ENCODE peak calls at places on chromosomes 2 and 18, in nine cellular contexts. One of them, this sample, is unnamed.

GRCh38 chr2:130829020-130829419 is 7.7 kb upstream of the ARHGEF4 start:
- DNase-seq in heart left ventricle: no peak
- DNase-seq in pancreas: no peak
- DNase-seq in tibial nerve: no peak
- DNase-seq in GM23338: peak
- DNase-seq in tibial artery: no peak
- DNase-seq in AG09309: no peak
- DNase-seq in AG04449: no peak
- DNase-seq in MM.1S: no peak
- DNase-seq in this sample: no peak

GRCh38 chr2:148817210-148817708 is 57.8 kb upstream of the KIF5C start:
- DNase-seq in AG09309: no peak
- DNase-seq in pancreas: no peak
- DNase-seq in heart left ventricle: peak
- DNase-seq in tibial artery: no peak
- DNase-seq in MM.1S: no peak
- DNase-seq in AG04449: no peak
- DNase-seq in GM23338: no peak
- DNase-seq in tibial nerve: no peak
- DNase-seq in this sample: no peak

GRCh38 chr2:7191927-7192326 is 274.7 kb downstream of the RNF144A start:
- DNase-seq in AG04449: peak
- DNase-seq in tibial artery: no peak
- DNase-seq in MM.1S: no peak
- DNase-seq in pancreas: no peak
- DNase-seq in GM23338: peak
- DNase-seq in heart left ventricle: no peak
- DNase-seq in AG09309: peak
- DNase-seq in tibial nerve: no peak
- DNase-seq in this sample: peak

GRCh38 chr2:29449499-29449898 is 334.3 kb downstream of the CLIP4 start:
- DNase-seq in AG04449: no peak
- DNase-seq in tibial nerve: no peak
- DNase-seq in tibial artery: no peak
- DNase-seq in heart left ventricle: no peak
- DNase-seq in MM.1S: no peak
- DNase-seq in pancreas: no peak
- DNase-seq in AG09309: no peak
- DNase-seq in GM23338: no peak
- DNase-seq in this sample: no peak

GRCh38 chr2:67240507-67240906 is 156.6 kb upstream of the ETAA1 start:
- DNase-seq in MM.1S: no peak
- DNase-seq in AG04449: no peak
- DNase-seq in pancreas: no peak
- DNase-seq in AG09309: no peak
- DNase-seq in tibial nerve: no peak
- DNase-seq in GM23338: no peak
- DNase-seq in tibial artery: no peak
- DNase-seq in heart left ventricle: no peak
- DNase-seq in this sample: no peak

GRCh38 chr2:205660521-205661124 is 21.7 kb upstream of the NRP2 start:
- DNase-seq in GM23338: no peak
- DNase-seq in heart left ventricle: no peak
- DNase-seq in pancreas: no peak
- DNase-seq in AG09309: peak
- DNase-seq in MM.1S: no peak
- DNase-seq in AG04449: peak
- DNase-seq in tibial artery: peak
- DNase-seq in tibial nerve: peak
- DNase-seq in this sample: no peak

GRCh38 chr2:174071321-174071720 is 106.1 kb upstream of the SP3 start:
- DNase-seq in tibial nerve: no peak
- DNase-seq in pancreas: no peak
- DNase-seq in MM.1S: no peak
- DNase-seq in AG04449: no peak
- DNase-seq in tibial artery: no peak
- DNase-seq in heart left ventricle: no peak
- DNase-seq in AG09309: no peak
- DNase-seq in GM23338: no peak
- DNase-seq in this sample: no peak

GRCh38 chr18:56522826-56523225 is 115.6 kb downstream of the TXNL1 start:
- DNase-seq in pancreas: no peak
- DNase-seq in heart left ventricle: no peak
- DNase-seq in AG09309: no peak
- DNase-seq in MM.1S: no peak
- DNase-seq in tibial artery: no peak
- DNase-seq in tibial nerve: no peak
- DNase-seq in AG04449: peak
- DNase-seq in GM23338: no peak
- DNase-seq in this sample: no peak

GRCh38 chr2:113273031-113273551 is 5.6 kb downstream of the PAX8 start:
- DNase-seq in MM.1S: peak
- DNase-seq in AG09309: no peak
- DNase-seq in pancreas: no peak
- DNase-seq in tibial nerve: no peak
- DNase-seq in heart left ventricle: no peak
- DNase-seq in tibial artery: no peak
- DNase-seq in AG04449: no peak
- DNase-seq in GM23338: peak
- DNase-seq in this sample: no peak

GRCh38 chr18:22465859-22466602 is 48.3 kb upstream of the CTAGE1 start:
- DNase-seq in heart left ventricle: peak
- DNase-seq in AG09309: peak
- DNase-seq in MM.1S: no peak
- DNase-seq in tibial artery: peak
- DNase-seq in tibial nerve: peak
- DNase-seq in AG04449: peak
- DNase-seq in pancreas: peak
- DNase-seq in GM23338: no peak
- DNase-seq in this sample: peak

GRCh38 chr18:2572144-2572682 is 856 bp downstream of the NDC80 start:
- DNase-seq in heart left ventricle: no peak
- DNase-seq in pancreas: no peak
- DNase-seq in GM23338: no peak
- DNase-seq in tibial artery: no peak
- DNase-seq in MM.1S: peak
- DNase-seq in AG09309: no peak
- DNase-seq in tibial nerve: no peak
- DNase-seq in AG04449: no peak
- DNase-seq in this sample: no peak

GRCh38 chr18:58418361-58418760 is 210.5 kb downstream of the ALPK2 start:
- DNase-seq in tibial nerve: no peak
- DNase-seq in tibial artery: no peak
- DNase-seq in pancreas: no peak
- DNase-seq in MM.1S: no peak
- DNase-seq in heart left ventricle: no peak
- DNase-seq in GM23338: no peak
- DNase-seq in AG09309: no peak
- DNase-seq in AG04449: no peak
- DNase-seq in this sample: no peak

GRCh38 chr2:143026411-143027054 is 102.7 kb upstream of the ARHGAP15 start:
- DNase-seq in AG09309: no peak
- DNase-seq in AG04449: no peak
- DNase-seq in pancreas: peak
- DNase-seq in MM.1S: no peak
- DNase-seq in GM23338: peak
- DNase-seq in tibial nerve: peak
- DNase-seq in heart left ventricle: peak
- DNase-seq in tibial artery: peak
- DNase-seq in this sample: no peak

DNA sequence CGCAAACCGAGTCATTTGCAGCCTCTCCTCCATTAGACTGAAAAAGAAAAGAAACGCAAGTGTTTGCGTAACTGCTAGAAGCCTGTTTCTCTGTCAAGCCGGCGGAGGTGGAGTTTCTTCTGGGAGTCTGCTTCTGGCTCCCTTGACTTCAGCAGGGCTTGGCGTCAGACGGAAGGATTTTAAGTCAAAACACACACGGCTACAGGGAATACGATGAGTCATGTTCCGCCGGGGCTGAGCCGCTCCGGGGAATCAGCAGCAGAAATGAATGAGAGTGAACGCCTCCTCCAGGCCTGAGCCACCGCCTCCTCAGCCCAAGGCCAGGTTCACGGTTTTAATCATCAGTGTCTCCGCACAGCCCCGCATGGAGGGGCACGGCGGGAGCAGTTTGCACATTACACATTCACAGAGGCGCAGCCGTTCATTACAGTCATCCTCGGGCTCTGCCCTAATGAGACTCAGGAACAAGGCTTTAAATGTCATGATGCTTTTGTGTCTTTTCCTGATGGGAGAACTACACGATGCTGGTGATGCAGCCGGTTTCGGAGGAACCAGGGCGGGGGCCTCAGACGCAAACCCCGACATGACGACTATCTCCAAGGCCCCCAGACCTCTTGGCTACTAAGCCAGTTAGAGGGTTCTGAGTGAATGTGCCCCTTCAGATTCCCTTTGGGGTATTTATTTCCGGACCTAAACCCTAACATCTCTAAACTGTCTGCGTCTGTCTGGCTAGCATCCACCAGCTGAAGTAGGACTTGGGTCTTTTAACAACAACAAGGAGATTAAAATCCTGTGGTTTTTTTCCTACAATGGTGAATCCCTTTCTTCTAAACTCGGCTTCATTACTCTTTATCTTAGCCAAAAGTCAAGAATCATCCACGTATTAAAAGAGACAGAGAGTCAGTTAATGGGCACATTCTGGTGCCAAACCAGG is 11.1 kb upstream of the SCG2 start:
- DNase-seq in tibial nerve: peak
- DNase-seq in tibial artery: peak
- DNase-seq in GM23338: peak
- DNase-seq in AG09309: peak
- DNase-seq in MM.1S: no peak
- DNase-seq in pancreas: peak
- DNase-seq in AG04449: peak
- DNase-seq in heart left ventricle: peak
- DNase-seq in this sample: peak
- TF ChIP-seq CTCF in tibial nerve: no peak
- TF ChIP-seq CTCF in tibial artery: no peak
- TF ChIP-seq CTCF in GM23338: no peak
- TF ChIP-seq CTCF in AG09309: no peak
- TF ChIP-seq CTCF in MM.1S: no peak
- TF ChIP-seq CTCF in pancreas: no peak
- TF ChIP-seq CTCF in AG04449: no peak
- TF ChIP-seq CTCF in heart left ventricle: peak
- TF ChIP-seq CTCF in this sample: no peak

DNA sequence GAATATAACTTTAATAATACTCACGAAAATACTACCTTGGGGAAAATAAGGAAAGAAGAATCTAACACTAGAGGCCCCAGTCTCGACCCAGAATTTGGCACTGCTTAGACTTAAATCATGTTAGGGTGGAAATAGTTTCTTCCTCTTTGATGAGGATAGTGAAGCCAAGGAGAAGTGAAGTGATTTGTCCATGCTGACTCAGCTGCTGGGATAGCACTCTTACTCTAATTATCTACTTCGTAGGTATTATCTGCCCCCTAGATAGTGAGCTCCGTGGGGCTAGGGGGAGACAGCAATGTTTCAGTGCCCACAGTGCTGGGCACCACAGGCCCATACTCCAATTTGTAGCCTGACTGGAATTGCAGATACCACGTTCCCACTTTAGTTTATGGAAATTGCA is 2.6 kb downstream of the KCTD1 start:
- DNase-seq in tibial artery: no peak
- DNase-seq in AG04449: no peak
- DNase-seq in heart left ventricle: no peak
- DNase-seq in GM23338: no peak
- DNase-seq in MM.1S: no peak
- DNase-seq in pancreas: no peak
- DNase-seq in tibial nerve: no peak
- DNase-seq in AG09309: no peak
- DNase-seq in this sample: no peak
- H3K4me3 ChIP-seq in tibial artery: no peak
- H3K4me3 ChIP-seq in AG04449: peak
- H3K4me3 ChIP-seq in heart left ventricle: no peak
- H3K4me3 ChIP-seq in GM23338: peak
- H3K4me3 ChIP-seq in MM.1S: no peak
- H3K4me3 ChIP-seq in pancreas: peak
- H3K4me3 ChIP-seq in tibial nerve: peak
- H3K4me3 ChIP-seq in AG09309: peak
- H3K4me3 ChIP-seq in this sample: peak

DNA sequence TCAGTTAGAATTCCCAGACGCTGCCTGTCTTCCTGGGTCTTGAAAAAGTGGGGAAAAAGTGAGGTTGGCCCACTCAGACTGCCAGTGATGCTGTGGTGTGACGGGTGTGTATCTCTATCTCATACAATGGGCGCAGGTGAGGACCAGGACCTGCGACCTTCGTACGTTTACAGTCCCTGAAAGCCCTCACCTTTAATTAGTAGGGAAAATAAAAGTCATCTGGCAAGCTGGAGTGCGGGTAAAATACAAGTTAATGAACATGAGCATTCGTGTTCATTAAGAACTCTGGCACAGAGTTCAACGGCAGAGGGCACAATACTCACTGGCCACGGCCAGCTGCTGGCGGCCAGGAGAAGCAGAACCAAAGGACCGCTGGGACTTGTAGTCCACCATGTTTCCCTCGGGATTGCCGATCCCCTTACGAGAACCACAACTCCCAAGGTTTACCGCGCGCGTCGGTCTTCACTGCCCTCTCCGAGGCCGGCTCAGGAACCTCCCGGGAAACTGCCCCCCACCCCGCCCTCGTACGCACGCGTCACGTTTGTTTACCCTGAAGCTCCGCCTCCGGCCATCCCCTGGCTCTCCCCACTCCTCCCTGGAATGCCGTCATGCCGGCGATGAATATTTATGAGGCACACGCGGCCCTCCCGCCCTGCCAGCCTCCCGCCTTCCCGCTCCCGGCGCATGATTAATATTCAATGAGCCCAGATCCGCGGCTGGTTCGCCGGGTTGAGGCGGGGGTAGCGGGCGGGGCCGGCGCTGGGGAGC is 486 bp upstream of the PHLPP1 start:
- DNase-seq in heart left ventricle: peak
- DNase-seq in AG04449: peak
- DNase-seq in AG09309: peak
- DNase-seq in GM23338: peak
- DNase-seq in MM.1S: peak
- DNase-seq in tibial nerve: peak
- DNase-seq in tibial artery: peak
- DNase-seq in pancreas: peak
- DNase-seq in this sample: peak
- TF ChIP-seq CTCF in heart left ventricle: peak
- TF ChIP-seq CTCF in AG04449: peak
- TF ChIP-seq CTCF in AG09309: peak
- TF ChIP-seq CTCF in GM23338: peak
- TF ChIP-seq CTCF in MM.1S: peak
- TF ChIP-seq CTCF in tibial nerve: peak
- TF ChIP-seq CTCF in tibial artery: peak
- TF ChIP-seq CTCF in pancreas: peak
- TF ChIP-seq CTCF in this sample: peak

DNA sequence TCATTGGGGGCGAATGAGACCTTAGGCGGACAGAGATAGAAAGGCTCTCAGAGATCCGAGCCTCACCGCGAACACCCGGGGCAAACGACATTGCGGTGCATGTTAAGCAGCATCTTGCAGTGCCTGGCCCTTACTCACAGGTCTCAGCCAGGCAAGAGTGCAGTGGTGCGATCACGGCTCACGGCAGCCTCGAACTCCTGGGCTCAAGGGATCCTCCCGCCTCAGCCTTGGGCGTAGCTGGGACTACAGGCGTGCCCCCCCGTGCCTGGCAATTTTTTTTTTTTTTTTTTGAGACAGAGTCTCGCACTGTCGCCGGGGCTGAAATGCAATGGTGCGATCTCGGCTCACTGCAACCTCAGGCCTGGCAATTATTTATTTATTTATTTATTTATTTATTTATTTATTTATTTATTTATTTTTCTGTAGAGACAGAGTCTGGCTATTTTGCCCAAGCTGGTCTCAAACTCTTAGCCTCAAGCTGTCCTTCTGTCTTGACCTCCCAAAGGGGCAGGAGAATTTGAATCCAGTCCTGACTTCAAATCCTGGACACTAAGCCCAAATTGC is 1.3 kb downstream of the LAMA3 start:
- DNase-seq in AG09309: no peak
- DNase-seq in heart left ventricle: no peak
- DNase-seq in GM23338: peak
- DNase-seq in tibial artery: no peak
- DNase-seq in pancreas: no peak
- DNase-seq in MM.1S: no peak
- DNase-seq in AG04449: no peak
- DNase-seq in tibial nerve: no peak
- DNase-seq in this sample: no peak
- H3K4me3 ChIP-seq in AG09309: no peak
- H3K4me3 ChIP-seq in heart left ventricle: peak
- H3K4me3 ChIP-seq in GM23338: peak
- H3K4me3 ChIP-seq in tibial artery: peak
- H3K4me3 ChIP-seq in pancreas: peak
- H3K4me3 ChIP-seq in MM.1S: no peak
- H3K4me3 ChIP-seq in AG04449: no peak
- H3K4me3 ChIP-seq in tibial nerve: peak
- H3K4me3 ChIP-seq in this sample: peak